ENCODE peak calls at places on chromosomes 4 and X, in nine cellular contexts. G, P, R, Q, H, D, U, F and J are unnamed samples.

GRCh38 chrX:113009837-113010236 is 169.2 kb upstream of the AMOT start:
- DNase-seq in G (no peak), P (no peak), R (no peak), Q (no peak), H (no peak), D (no peak), U (no peak), F (no peak), J (no peak)

GRCh38 chrX:151825927-151826471 is 86.7 kb upstream of the MAGEA4 start:
- DNase-seq in G (peak), P (no peak), R (no peak), Q (no peak), H (no peak), D (peak), U (peak), F (no peak), J (no peak)

GRCh38 chr4:26150948-26151347 is 169.9 kb upstream of the RBPJ start:
- DNase-seq in G (no peak), P (no peak), R (no peak), Q (peak), H (no peak), D (peak), U (peak), F (no peak), J (no peak)

GRCh38 chr4:183353557-183353956 is 31.3 kb upstream of the CLDN24 start:
- DNase-seq in G (no peak), P (no peak), R (no peak), Q (no peak), H (no peak), D (no peak), U (no peak), F (no peak), J (no peak)

GRCh38 chr4:1552451-1552850 is 131.7 kb downstream of the FAM53A start:
- DNase-seq in G (no peak), P (no peak), R (no peak), Q (no peak), H (no peak), D (no peak), U (no peak), F (no peak), J (no peak)

GRCh38 chr4:987689-988513 is 1.1 kb downstream of the IDUA start:
- DNase-seq in G (no peak), P (peak), R (peak), Q (no peak), H (no peak), D (no peak), U (no peak), F (no peak), J (no peak)

GRCh38 chr4:81214518-81215218 is 354 bp downstream of the PRKG2 start:
- DNase-seq in G (no peak), P (no peak), R (no peak), Q (no peak), H (no peak), D (no peak), U (peak), F (no peak), J (no peak)

GRCh38 chr4:163486321-163486720 is 8.2 kb upstream of the TMA16 start:
- DNase-seq in G (no peak), P (no peak), R (no peak), Q (no peak), H (no peak), D (no peak), U (no peak), F (no peak), J (no peak)

GRCh38 chr4:9969526-9970398 is 51.5 kb downstream of the SLC2A9 start:
- DNase-seq in G (no peak), P (no peak), R (no peak), Q (no peak), H (no peak), D (no peak), U (no peak), F (no peak), J (no peak)

GRCh38 chrX:30653415-30654131 is at the start of gene GK:
- DNase-seq in G (no peak), P (no peak), R (peak), Q (peak), H (no peak), D (peak), U (peak), F (peak), J (peak)

GRCh38 chrX:20061869-20062254 is 54.8 kb downstream of the MAP7D2 start:
- DNase-seq in G (no peak), P (no peak), R (no peak), Q (no peak), H (no peak), D (no peak), U (peak), F (no peak), J (no peak)

GRCh38 chr4:118761387-118762016 is 74.4 kb downstream of the SEC24D start:
- DNase-seq in G (no peak), P (no peak), R (no peak), Q (no peak), H (no peak), D (no peak), U (no peak), F (no peak), J (no peak)

GRCh38 chr4:15568814-15569213 is 86.3 kb downstream of the FBXL5 start:
- DNase-seq in G (no peak), P (no peak), R (no peak), Q (no peak), H (no peak), D (no peak), U (peak), F (no peak), J (no peak)

GRCh38 chr4:82706349-82707000 is 92.1 kb downstream of the SCD5 start:
- DNase-seq in G (no peak), P (no peak), R (no peak), Q (no peak), H (no peak), D (peak), U (no peak), F (no peak), J (no peak)

GRCh38 chr4:34615315-34615714 is 1629.0 kb downstream of the ARAP2 start:
- DNase-seq in G (no peak), P (no peak), R (no peak), Q (no peak), H (no peak), D (no peak), U (no peak), F (no peak), J (no peak)

GRCh38 chr4:43132010-43132582 is 239.6 kb downstream of the GRXCR1 start:
- DNase-seq in G (peak), P (peak), R (peak), Q (peak), H (peak), D (peak), U (peak), F (no peak), J (no peak)

GRCh38 chrX:150899191-150899757 is 806 bp upstream of the CD99L2 start:
- DNase-seq in G (peak), P (peak), R (peak), Q (peak), H (peak), D (peak), U (peak), F (peak), J (peak)

GRCh38 chr4:53785996-53786395 is 194.7 kb upstream of the LNX1 start:
- DNase-seq in G (no peak), P (no peak), R (no peak), Q (no peak), H (no peak), D (no peak), U (peak), F (no peak), J (no peak)

GRCh38 chr4:148173397-148174017 is 268.7 kb downstream of the NR3C2 start:
- DNase-seq in G (no peak), P (no peak), R (no peak), Q (no peak), H (no peak), D (no peak), U (peak), F (no peak), J (peak)

GRCh38 chr4:152259866-152260265 is 276.0 kb downstream of the FBXW7 start:
- DNase-seq in G (no peak), P (no peak), R (no peak), Q (no peak), H (no peak), D (no peak), U (peak), F (no peak), J (no peak)

DNA sequence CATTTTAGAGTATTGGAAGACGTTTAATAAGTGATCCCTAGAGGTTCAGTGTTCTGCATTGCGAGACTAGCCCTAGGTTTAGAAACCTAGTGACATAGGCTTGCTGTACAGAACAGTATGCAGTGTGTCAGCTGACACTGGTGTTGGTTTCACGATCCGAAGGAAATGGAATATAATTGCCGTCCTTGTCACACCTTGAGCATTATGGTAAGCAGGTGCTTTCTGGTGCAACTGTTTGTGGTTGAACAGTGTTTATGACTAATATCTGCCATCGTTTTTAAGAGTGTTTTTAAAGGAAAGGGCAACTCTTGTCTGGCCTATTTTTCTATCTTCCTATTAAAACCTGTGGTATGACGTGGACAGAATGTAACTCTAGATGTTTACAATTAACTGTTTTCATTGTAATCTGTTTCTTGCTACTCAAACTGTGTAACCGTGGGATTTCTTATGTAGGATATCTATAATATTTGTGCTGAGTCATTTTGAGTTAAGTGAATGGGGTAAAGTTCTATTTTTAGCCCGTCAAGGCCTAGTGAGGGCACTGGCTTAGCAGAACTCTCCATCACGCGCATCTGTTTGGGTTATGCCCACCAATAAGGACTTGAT is 53.8 kb upstream of the TBC1D14 start:
- DNase-seq in G (no peak), P (no peak), R (no peak), Q (peak), H (no peak), D (no peak), U (peak), F (no peak), J (no peak)
- H3K4me3 ChIP-seq in G (no peak), P (no peak), R (no peak), Q (peak), H (no peak), D (no peak), U (no peak), F (no peak), J (no peak)

GRCh38 chr4:41990383-41991111 is at the start of gene SLC30A9:
- DNase-seq in G (peak), P (peak), R (peak), Q (peak), H (peak), D (peak), U (peak), F (peak), J (peak)
- TF ChIP-seq POLR2A in G (peak), P (peak), R (peak), Q (peak), H (peak), D (peak), U (peak), F (peak), J (peak)

DNA sequence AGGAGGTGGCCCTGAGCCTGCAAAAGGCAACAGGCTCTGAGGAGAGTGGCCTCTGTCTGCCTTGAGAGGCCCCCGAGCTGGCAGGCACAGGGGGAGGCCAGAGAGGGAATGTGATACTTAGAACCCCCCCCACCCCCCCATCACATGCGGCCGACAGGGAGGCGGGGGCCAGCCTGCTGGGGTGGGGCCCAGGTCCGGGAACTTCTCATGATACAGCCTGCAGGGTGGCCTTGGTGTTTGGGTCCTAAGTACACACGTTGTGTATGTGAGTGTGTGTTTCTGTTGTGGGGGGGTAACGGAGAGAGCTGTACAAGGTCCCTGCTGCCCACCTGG is 19.7 kb downstream of the SH3BP2 start:
- DNase-seq in G (no peak), P (no peak), R (no peak), Q (no peak), H (no peak), D (no peak), U (no peak), F (no peak), J (no peak)
- H3K4me3 ChIP-seq in G (peak), P (peak), R (peak), Q (peak), H (peak), D (no peak), U (no peak), F (peak), J (peak)

GRCh38 chrX:68693481-68694410 is 46.3 kb downstream of the STARD8 start:
- DNase-seq in G (peak), P (peak), R (peak), Q (peak), H (peak), D (peak), U (peak), F (peak), J (peak)
- TF ChIP-seq POLR2A in G (peak), P (peak), R (peak), Q (peak), H (peak), D (peak), U (peak), F (no peak), J (no peak)

GRCh38 chr4:6781561-6781960 is 966 bp upstream of the KIAA0232 start:
- DNase-seq in G (peak), P (peak), R (no peak), Q (no peak), H (no peak), D (no peak), U (no peak), F (no peak), J (no peak)
- H3K4me3 ChIP-seq in G (peak), P (peak), R (no peak), Q (peak), H (peak), D (no peak), U (peak), F (peak), J (peak)

GRCh38 chr4:98775672-98776071 is 117.3 kb upstream of the TSPAN5 start:
- DNase-seq in G (no peak), P (no peak), R (no peak), Q (no peak), H (no peak), D (no peak), U (no peak), F (no peak), J (no peak)
- TF ChIP-seq POLR2A in G (no peak), P (no peak), R (no peak), Q (no peak), H (no peak), D (no peak), U (no peak), F (no peak), J (no peak)